ENCODE peak calls at places on chromosomes 1 and 21, in four cellular contexts. P is IMR-90, O is H1, I is mesendoderm. S is an unnamed sample.

GRCh38 chr1:39925727-39926342 is 24.1 kb upstream of the MYCL start:
- DNase-seq in I (no peak), P (peak; percentile 35), O (no peak), S (no peak)

GRCh38 chr1:98452162-98452561 is 209.4 kb upstream of the SNX7 start:
- DNase-seq in I (no peak), P (no peak), O (no peak), S (no peak)

GRCh38 chr21:16708431-16708830 is 804.4 kb upstream of the CXADR start:
- DNase-seq in P (peak; percentile 29), O (no peak), I (no peak), S (no peak)

GRCh38 chr1:31669786-31670582 is 25.3 kb upstream of the PEF1 start:
- DNase-seq in O (no peak), P (peak; percentile 20), I (peak; percentile 56), S (peak; percentile 59)

GRCh38 chr1:32498751-32499150 is 33.9 kb downstream of the ZBTB8B start:
- DNase-seq in I (no peak), O (no peak), P (no peak), S (no peak)

GRCh38 chr1:64195089-64195410 is 8.4 kb upstream of the UBE2U start:
- DNase-seq in P (no peak), I (no peak), O (no peak), S (no peak)

GRCh38 chr1:212946872-212947271 is 3.5 kb upstream of the VASH2 start:
- DNase-seq in O (no peak), I (no peak), P (no peak), S (no peak)

GRCh38 chr1:17596186-17596585 is 56.7 kb downstream of the ARHGEF10L start:
- DNase-seq in I (peak; percentile 71), O (no peak), P (no peak), S (no peak)

GRCh38 chr1:212628813-212629415 is 20.4 kb downstream of the ATF3 start:
- DNase-seq in P (no peak), I (no peak), O (no peak), S (no peak)

GRCh38 chr1:35691080-35691479 is 27.6 kb downstream of the C1orf216 start:
- DNase-seq in P (no peak), O (no peak), I (no peak), S (no peak)

GRCh38 chr1:6672558-6672957 is 29.1 kb downstream of the DNAJC11 start:
- DNase-seq in O (no peak), I (no peak), P (no peak), S (no peak)

GRCh38 chr1:86356247-86356646 is 39.9 kb downstream of the ODF2L start:
- DNase-seq in I (no peak), P (peak; percentile 10), O (no peak), S (no peak)

GRCh38 chr21:31991356-31992331 is 118.8 kb downstream of the HUNK start:
- DNase-seq in P (no peak), O (peak; percentile 74), I (peak; percentile 34), S (peak; percentile 61)

GRCh38 chr1:223087231-223087990 is 55.6 kb downstream of the TLR5 start:
- DNase-seq in I (no peak), P (peak; percentile 20), O (no peak), S (no peak)

GRCh38 chr1:44512313-44512885 is 107.3 kb downstream of the RNF220 start:
- DNase-seq in O (no peak), I (peak; percentile 81), P (no peak), S (no peak)

GRCh38 chr1:81590171-81590570 is 210.6 kb upstream of the ADGRL2 start:
- DNase-seq in P (peak; percentile 39), I (no peak), O (no peak), S (no peak)

GRCh38 chr1:15523922-15524282 is at the start of gene CASP9:
- DNase-seq in I (no peak), P (peak; percentile 43), O (no peak), S (no peak)

GRCh38 chr1:165434264-165434663 is 10.7 kb downstream of the RXRG start:
- DNase-seq in O (no peak), I (peak; percentile 94), P (no peak), S (peak; percentile 33)

GRCh38 chr1:30538906-30539855 is 184.2 kb downstream of the MATN1 start:
- DNase-seq in O (no peak), P (no peak), I (no peak), S (no peak)

GRCh38 chr1:12201343-12202189 is 28.3 kb upstream of the VPS13D start:
- DNase-seq in P (no peak), O (no peak), I (no peak), S (no peak)

GRCh38 chr1:14849038-14849437 is 250.6 kb downstream of the KAZN start:
- DNase-seq in O (no peak), I (no peak), P (no peak), S (no peak)

GRCh38 chr1:69611316-69611715 is 43.6 kb downstream of the LRRC7 start:
- DNase-seq in O (no peak), P (no peak), I (no peak), S (no peak)

GRCh38 chr1:225572422-225572821 is 80.5 kb downstream of the ENAH start:
- DNase-seq in I (no peak), P (peak; percentile 49), O (no peak), S (no peak)

GRCh38 chr1:39076127-39076798 is 50.1 kb downstream of the NDUFS5 start:
- DNase-seq in I (no peak), O (no peak), P (peak; percentile 65), S (no peak)

GRCh38 chr1:97145321-97145956 is 423.9 kb downstream of the PTBP2 start:
- DNase-seq in I (no peak), O (no peak), P (peak; percentile 46), S (no peak)

GRCh38 chr1:55321947-55322346 is 106.8 kb upstream of the USP24 start:
- DNase-seq in O (no peak), I (no peak), P (peak; percentile 78), S (no peak)

GRCh38 chr21:16279658-16280581 is 550.1 kb downstream of the USP25 start:
- DNase-seq in O (peak; percentile 49), P (peak; percentile 10), I (peak; percentile 20), S (no peak)

GRCh38 chr1:228154685-228155571 is 5.2 kb downstream of the GJC2 start:
- DNase-seq in I (no peak), O (no peak), P (no peak), S (no peak)

GRCh38 chr1:36465731-36466369 is 1.7 kb upstream of the MRPS15 start:
- DNase-seq in P (no peak), O (no peak), I (peak; percentile 65), S (no peak)

GRCh38 chr1:58988752-58989151 is 204.9 kb upstream of the JUN start:
- DNase-seq in P (no peak), O (no peak), I (no peak), S (no peak)

GRCh38 chr1:26122988-26123973 is 11.7 kb downstream of the PDIK1L start:
- DNase-seq in P (peak; percentile 73), O (no peak), I (no peak), S (no peak)

GRCh38 chr21:26769613-26770188 is 75.5 kb downstream of the ADAMTS1 start:
- DNase-seq in O (no peak), P (peak; percentile 73), I (peak; percentile 33), S (no peak)

GRCh38 chr1:161260939-161261858 is 2.7 kb downstream of the PCP4L1 start:
- DNase-seq in O (no peak), I (no peak), P (no peak), S (no peak)

GRCh38 chr1:72432645-72433267 is 150.4 kb upstream of the NEGR1 start:
- DNase-seq in I (no peak), P (no peak), O (no peak), S (no peak)

GRCh38 chr1:246815693-246816270 is 91.6 kb downstream of the SCCPDH start:
- DNase-seq in I (no peak), P (no peak), O (no peak), S (no peak)

GRCh38 chr1:103459385-103459784 is 66.1 kb upstream of the RNPC3 start:
- DNase-seq in P (no peak), I (no peak), O (no peak), S (no peak)

GRCh38 chr1:193417945-193418744 is 231.7 kb upstream of the B3GALT2 start:
- DNase-seq in O (no peak), I (no peak), P (peak; percentile 58), S (no peak)

GRCh38 chr21:21101911-21102310 is 103.7 kb downstream of the NCAM2 start:
- DNase-seq in I (peak; percentile 79), O (no peak), P (peak; percentile 85), S (peak; percentile 46)

GRCh38 chr1:218164111-218164929 is 120.8 kb upstream of the RRP15 start:
- DNase-seq in I (peak; percentile 73), P (peak; percentile 12), O (peak; percentile 89), S (peak; percentile 80)

GRCh38 chr1:218164930-218165686 is 120.0 kb upstream of the RRP15 start:
- DNase-seq in P (no peak), O (peak; percentile 84), I (peak; percentile 57), S (peak; percentile 65)

GRCh38 chr1:218165687-218166088 is 119.4 kb upstream of the RRP15 start:
- DNase-seq in O (no peak), I (no peak), P (no peak), S (no peak)

DNA sequence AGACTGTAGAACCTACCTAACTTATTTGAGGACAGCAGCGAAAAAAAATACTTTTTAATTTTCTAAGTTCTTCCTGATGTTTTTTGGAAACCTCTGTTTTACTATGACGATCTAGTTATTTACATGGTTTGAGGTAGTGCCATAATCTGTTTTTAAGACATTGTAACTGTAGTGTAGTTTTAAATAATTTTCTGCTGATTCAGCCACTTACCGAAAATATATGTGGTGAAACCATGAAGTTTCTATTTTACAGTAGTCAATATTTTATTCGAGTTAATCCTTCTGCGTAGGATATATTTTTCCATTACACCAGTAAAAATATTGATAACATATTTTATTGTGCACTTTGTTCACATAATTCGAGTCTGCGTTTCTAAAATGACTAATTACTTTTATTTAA is 121.7 kb upstream of the RRP15 start:
- DNase-seq in I (no peak), O (no peak), P (no peak), S (no peak)
- H3K56ac ChIP-seq in I (no peak overlapping the region), O (no peak overlapping the region), P (no peak overlapping the region), S (no peak overlapping the region)

GRCh38 chr1:230821346-230821745 is 47.0 kb downstream of the C1orf198 start:
- DNase-seq in P (no peak), O (no peak), I (no peak), S (no peak)
- H3K56ac ChIP-seq in P (no peak overlapping the region), O (no peak overlapping the region), I (no peak overlapping the region), S (no peak overlapping the region)

DNA sequence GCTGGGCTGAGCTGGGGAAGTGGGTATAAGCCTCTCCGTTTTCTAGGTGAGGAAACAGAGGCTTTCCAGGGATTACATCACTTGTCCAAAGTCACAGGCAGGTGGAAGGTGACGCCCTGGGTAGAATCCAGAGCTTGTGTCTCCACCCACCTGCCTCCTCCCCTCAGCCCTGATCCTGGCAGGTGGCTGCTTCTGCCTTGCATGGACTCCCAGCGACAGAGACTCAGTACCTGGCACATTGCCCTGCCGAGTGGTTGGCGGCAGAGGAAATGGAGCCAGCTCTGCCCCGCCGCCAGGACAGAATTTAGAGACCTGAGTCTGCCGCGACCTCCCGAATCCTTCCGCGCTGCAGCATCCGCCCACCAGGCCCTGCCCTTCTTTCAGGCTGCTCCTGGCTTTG is 2.1 kb downstream of the PLA2G2E start:
- DNase-seq in P (no peak), O (no peak), I (no peak), S (no peak)
- H3K56ac ChIP-seq in P (no peak overlapping the region), O (no peak overlapping the region), I (no peak overlapping the region), S (no peak overlapping the region)

GRCh38 chr21:33236013-33236686 is 6.4 kb downstream of the IFNAR2 start:
- DNase-seq in P (no peak), I (no peak), O (no peak), S (no peak)

GRCh38 chr21:33238146-33238545 is 8.4 kb downstream of the IFNAR2 start:
- DNase-seq in I (no peak), P (no peak), O (no peak), S (no peak)

GRCh38 chr21:33236799-33237198 is 7.1 kb downstream of the IFNAR2 start:
- DNase-seq in I (no peak), O (no peak), P (no peak), S (no peak)

GRCh38 chr21:33238565-33239255 is 9.0 kb downstream of the IFNAR2 start:
- DNase-seq in P (no peak), I (no peak), O (no peak), S (no peak)

GRCh38 chr21:33237446-33237845 is 7.7 kb downstream of the IFNAR2 start:
- DNase-seq in P (no peak), I (no peak), O (no peak), S (no peak)
- H3K56ac ChIP-seq in P (no peak overlapping the region), I (no peak overlapping the region), O (no peak overlapping the region), S (no peak overlapping the region)